ENCODE peak calls at places on chromosomes 5 and 9, in five cellular contexts. Z is Ammon's horn, J is EL, N is mucosa of gallbladder, L is left ventricle myocardium superior. O is an unnamed sample.

GRCh38 chr5:40572947-40573346 is 106.8 kb upstream of the PTGER4 start:
- DNase-seq in N (peak), J (no peak), L (peak), Z (no peak), O (no peak)

GRCh38 chr9:20355022-20355421 is 267.3 kb downstream of the MLLT3 start:
- DNase-seq in N (no peak), Z (no peak), L (no peak), J (peak), O (no peak)

GRCh38 chr9:94817291-94818195 is 91.0 kb downstream of the AOPEP start:
- DNase-seq in J (peak), L (no peak), Z (no peak), N (no peak), O (no peak)

GRCh38 chr9:79952401-79952800 is 380.6 kb downstream of the TLE4 start:
- DNase-seq in Z (no peak), J (peak), N (no peak), L (no peak), O (no peak)

GRCh38 chr9:121463026-121463827 is 36.4 kb downstream of the GGTA1 start:
- DNase-seq in Z (peak), L (peak), N (peak), J (peak), O (no peak)

GRCh38 chr9:108468364-108468763 is 387.4 kb downstream of the ACTL7B start:
- DNase-seq in Z (no peak), L (peak), J (peak), N (no peak), O (peak)

GRCh38 chr5:35919191-35919590 is 19.2 kb downstream of the CAPSL start:
- DNase-seq in Z (no peak), N (no peak), L (no peak), J (peak), O (no peak)

GRCh38 chr9:97958812-97959511 is 21.0 kb upstream of the HEMGN start:
- DNase-seq in L (no peak), J (peak), N (no peak), Z (peak), O (no peak)

GRCh38 chr9:89375181-89375760 is 57.0 kb downstream of the SECISBP2 start:
- DNase-seq in N (no peak), L (peak), J (no peak), Z (no peak), O (no peak)

GRCh38 chr5:4773827-4774317 is 366.3 kb upstream of the ADAMTS16 start:
- DNase-seq in J (no peak), N (no peak), L (no peak), Z (no peak), O (no peak)

GRCh38 chr5:115816226-115817042 is at the start of gene CDO1:
- DNase-seq in Z (peak), J (peak), N (peak), L (peak), O (no peak)